ENCODE peak calls at places on chromosomes 4 and X, in six cellular contexts. S, W, K, I, M and L are unnamed samples.

GRCh38 chr4:131367441-131367840 is 1781.7 kb upstream of the PCDH10 start:
- DNase-seq in S (no peak), W (no peak), K (no peak), I (no peak), M (no peak), L (no peak)

GRCh38 chrX:109826954-109827708 is 94.1 kb upstream of the ACSL4 start:
- DNase-seq in S (no peak), W (no peak), K (no peak), I (no peak), M (peak), L (no peak)

GRCh38 chr4:41215155-41215554 is 813 bp upstream of the APBB2 start:
- DNase-seq in S (no peak), W (no peak), K (no peak), I (no peak), M (no peak), L (no peak)

GRCh38 chr4:173801876-173802713 is 272.1 kb upstream of the HAND2 start:
- DNase-seq in S (no peak), W (no peak), K (no peak), I (no peak), M (peak), L (no peak)

GRCh38 chr4:140092094-140092820 is 61.7 kb downstream of the MAML3 start:
- DNase-seq in S (peak), W (no peak), K (no peak), I (no peak), M (no peak), L (peak)

GRCh38 chr4:189497996-189498395 is 442.7 kb upstream of the FRG1 start:
- DNase-seq in S (peak), W (no peak), K (no peak), I (no peak), M (no peak), L (no peak)

GRCh38 chrX:16573781-16574180 is 76.2 kb upstream of the S100G start:
- DNase-seq in S (no peak), W (no peak), K (no peak), I (no peak), M (peak), L (no peak)

GRCh38 chr4:48725414-48725813 is 54.7 kb downstream of the FRYL start:
- DNase-seq in S (no peak), W (no peak), K (no peak), I (no peak), M (no peak), L (no peak)

GRCh38 chr4:13527192-13527982 is 16.9 kb downstream of the NKX3-2 start:
- DNase-seq in S (peak), W (no peak), K (no peak), I (no peak), M (no peak), L (no peak)

GRCh38 chrX:48897157-48897620 is 379 bp downstream of the TIMM17B start:
- DNase-seq in S (peak), W (peak), K (peak), I (no peak), M (peak), L (no peak)

GRCh38 chr4:27278615-27279014 is 418.0 kb downstream of the STIM2 start:
- DNase-seq in S (no peak), W (no peak), K (peak), I (no peak), M (peak), L (no peak)